ENCODE peak calls at places on chromosomes 6 and 20, in six cellular contexts. E, K, V, M, H and U are unnamed samples.
A peak's percentile ranks its signal among the peaks of the same experiment; 100 is the strongest.

GRCh38 chr6:117444600-117444999 is 18.9 kb upstream of the ROS1 start:
- DNase-seq in M (no peak), K (no peak), V (no peak), H (no peak), E (no peak), U (no peak)

GRCh38 chr6:20953019-20953418 is 418.8 kb downstream of the CDKAL1 start:
- DNase-seq in E (peak; percentile 38), M (no peak), H (no peak), V (no peak), K (no peak), U (no peak)

GRCh38 chr6:160679402-160679769 is 15.3 kb upstream of the LPA start:
- DNase-seq in V (no peak), M (no peak), K (no peak), H (no peak), E (no peak), U (no peak)

GRCh38 chr6:39886871-39887270 is 47.4 kb downstream of the MOCS1 start:
- DNase-seq in M (no peak), E (no peak), V (no peak), K (no peak), H (no peak), U (no peak)

GRCh38 chr6:38352636-38353035 is 287.1 kb downstream of the BTBD9 start:
- DNase-seq in K (no peak), V (no peak), E (no peak), H (no peak), M (no peak), U (no peak)

GRCh38 chr6:3535716-3536435 is 79.0 kb upstream of the SLC22A23 start:
- DNase-seq in V (no peak), K (no peak), M (no peak), H (peak; percentile 13), E (no peak), U (no peak)

GRCh38 chr6:148765878-148766808 is 19.3 kb downstream of the UST start:
- DNase-seq in M (no peak), V (no peak), K (no peak), H (no peak), E (peak; percentile 37), U (no peak)

GRCh38 chr20:14879020-14879697 is 541.7 kb upstream of the FLRT3 start:
- DNase-seq in V (no peak), M (no peak), E (no peak), K (no peak), H (no peak), U (no peak)

GRCh38 chr6:123415844-123416468 is 220.8 kb downstream of the TRDN start:
- DNase-seq in H (peak; percentile 43), V (peak; percentile 20), M (no peak), E (peak; percentile 60), K (no peak), U (no peak)

GRCh38 chr6:137044366-137045220 is at the start of gene IL20RA:
- DNase-seq in H (peak; percentile 58), K (no peak), M (peak; percentile 3), V (no peak), E (no peak), U (peak; percentile 21)